ENCODE peak calls at places on chromosomes 12 and 14, in six cellular contexts. L is ovary; S is CD8-positive, alpha-beta T cell; C is CD8-positive, alpha-beta memory T cell; X is lower lobe of right lung; E is fibroblast of lung. I is an unnamed sample.

GRCh38 chr12:18479266-18479665 is 217.9 kb downstream of the PIK3C2G start:
- DNase-seq in E (no peak), L (no peak), C (no peak), X (no peak), S (no peak), I (no peak)

GRCh38 chr12:15662303-15662980 is 126.7 kb downstream of the EPS8 start:
- DNase-seq in L (no peak), C (no peak), S (no peak), E (peak; percentile 96), X (no peak), I (no peak)

GRCh38 chr12:49863946-49864816 is 21.3 kb upstream of the BCDIN3D start:
- DNase-seq in C (no peak), S (no peak), X (no peak), L (no peak), E (no peak), I (no peak)

GRCh38 chr12:31959701-31960391 is 631 bp downstream of the RESF1 start:
- DNase-seq in S (peak; percentile 73), C (no peak), E (peak; percentile 70), L (peak; percentile 70), X (peak; percentile 78), I (peak; percentile 63)

GRCh38 chr12:104505095-104505819 is 48.5 kb downstream of the CHST11 start:
- DNase-seq in L (no peak), X (no peak), E (no peak), C (no peak), S (no peak), I (no peak)

GRCh38 chr14:59245809-59246295 is 57.4 kb downstream of the DAAM1 start:
- DNase-seq in L (no peak), E (no peak), C (no peak), X (no peak), S (no peak), I (no peak)

GRCh38 chr12:28755027-28755426 is 394.1 kb upstream of the FAR2 start:
- DNase-seq in E (no peak), S (no peak), X (no peak), L (no peak), C (no peak), I (no peak)

GRCh38 chr14:31990959-31991541 is 86.1 kb upstream of the ARHGAP5 start:
- DNase-seq in X (no peak), S (no peak), L (no peak), C (no peak), E (peak; percentile 18), I (no peak)

GRCh38 chr12:79690156-79690605 is 583 bp downstream of the PAWR start:
- DNase-seq in L (no peak), E (no peak), C (no peak), X (peak; percentile 55), S (no peak), I (peak; percentile 63)

GRCh38 chr12:91994208-91994797 is 151.3 kb downstream of the BTG1 start:
- DNase-seq in S (no peak), E (no peak), X (no peak), C (no peak), L (no peak), I (no peak)

GRCh38 chr12:18546399-18546798 is 191.4 kb downstream of the PLCZ1 start:
- DNase-seq in L (no peak), C (no peak), E (peak; percentile 83), X (no peak), S (no peak), I (no peak)

GRCh38 chr12:68406134-68406576 is 74.0 kb upstream of the MDM1 start:
- DNase-seq in E (peak; percentile 95), S (no peak), X (peak; percentile 93), L (peak; percentile 87), C (no peak), I (peak; percentile 92)

GRCh38 chr12:111807232-111807631 is 34.8 kb upstream of the MAPKAPK5 start:
- DNase-seq in E (no peak), S (no peak), L (no peak), X (peak; percentile 16), C (no peak), I (no peak)

GRCh38 chr14:33525626-33526025 is 425.2 kb downstream of the EGLN3 start:
- DNase-seq in C (no peak), E (peak; percentile 14), L (no peak), X (no peak), S (no peak), I (no peak)

GRCh38 chr14:104888489-104889373 is 23.7 kb downstream of the CEP170B start:
- DNase-seq in S (no peak), E (no peak), C (no peak), X (no peak), L (peak; percentile 6), I (peak; percentile 34)

GRCh38 chr12:119964123-119964522 is 24.9 kb upstream of the BICDL1 start:
- DNase-seq in C (no peak), E (no peak), L (no peak), S (no peak), X (no peak), I (no peak)

GRCh38 chr14:67577181-67577580 is 22.9 kb downstream of the PIGH start:
- DNase-seq in C (no peak), S (no peak), L (no peak), X (peak; percentile 24), E (no peak), I (no peak)

GRCh38 chr14:39946796-39947195 is 514.6 kb upstream of the FBXO33 start:
- DNase-seq in L (no peak), X (no peak), S (no peak), E (no peak), C (no peak), I (no peak)

GRCh38 chr14:45526715-45527549 is 273.9 kb upstream of the MIS18BP1 start:
- DNase-seq in X (no peak), E (no peak), C (no peak), S (no peak), L (no peak), I (no peak)

GRCh38 chr14:104826197-104826857 is 25.4 kb downstream of the ZBTB42 start:
- DNase-seq in L (peak; percentile 88), S (peak; percentile 95), E (peak; percentile 74), C (peak; percentile 94), X (peak; percentile 93), I (peak; percentile 96)

GRCh38 chr12:64691793-64692583 is 67.2 kb downstream of the GNS start:
- DNase-seq in L (no peak), S (no peak), X (no peak), C (no peak), E (peak; percentile 65), I (no peak)

GRCh38 chr12:98238513-98238912 is 276.9 kb upstream of the TMPO start:
- DNase-seq in S (no peak), L (no peak), X (no peak), E (peak; percentile 73), C (no peak), I (no peak)

GRCh38 chr12:65946419-65946818 is 122.1 kb downstream of the HMGA2 start:
- DNase-seq in X (no peak), E (no peak), L (no peak), C (no peak), S (no peak), I (no peak)

GRCh38 chr12:65943388-65944137 is 119.3 kb downstream of the HMGA2 start:
- DNase-seq in L (no peak), S (no peak), X (no peak), E (no peak), C (no peak), I (no peak)

GRCh38 chr12:65946821-65947220 is 122.5 kb downstream of the HMGA2 start:
- DNase-seq in E (peak; percentile 52), S (no peak), C (no peak), X (no peak), L (no peak), I (no peak)

GRCh38 chr12:65944637-65945036 is 120.4 kb downstream of the HMGA2 start:
- DNase-seq in L (no peak), S (no peak), X (no peak), C (no peak), E (no peak), I (no peak)

DNA sequence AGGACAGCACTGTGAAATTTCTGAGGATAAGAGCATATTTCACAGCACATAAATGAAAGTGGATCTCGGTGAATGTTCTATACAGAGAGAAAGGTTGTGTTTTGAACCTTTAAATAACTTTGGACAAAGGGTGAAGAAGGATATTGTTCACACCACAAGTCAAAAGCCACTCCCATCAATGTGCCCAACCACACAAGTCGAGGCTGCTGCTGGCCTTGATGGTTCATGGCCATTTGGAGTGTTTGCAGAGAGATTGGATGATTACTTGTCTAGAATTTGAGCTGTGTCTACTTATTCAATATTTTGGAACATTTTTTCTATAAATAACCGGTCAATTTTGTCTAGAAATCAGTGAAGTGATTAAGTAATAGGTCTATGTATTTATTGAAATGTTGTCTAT is 121.2 kb downstream of the HMGA2 start:
- DNase-seq in X (no peak), E (no peak), C (no peak), S (no peak), L (no peak), I (no peak)
- H3K4me1 ChIP-seq in X (peaks cover 8% of the 10 kb centered on the region), E (peaks cover 26% of the 10 kb centered on the region), C (no peaks in the 10 kb centered on the region), S (no peaks in the 10 kb centered on the region), L (peaks cover 6% of the 10 kb centered on the region), I (no peaks in the 10 kb centered on the region)

DNA sequence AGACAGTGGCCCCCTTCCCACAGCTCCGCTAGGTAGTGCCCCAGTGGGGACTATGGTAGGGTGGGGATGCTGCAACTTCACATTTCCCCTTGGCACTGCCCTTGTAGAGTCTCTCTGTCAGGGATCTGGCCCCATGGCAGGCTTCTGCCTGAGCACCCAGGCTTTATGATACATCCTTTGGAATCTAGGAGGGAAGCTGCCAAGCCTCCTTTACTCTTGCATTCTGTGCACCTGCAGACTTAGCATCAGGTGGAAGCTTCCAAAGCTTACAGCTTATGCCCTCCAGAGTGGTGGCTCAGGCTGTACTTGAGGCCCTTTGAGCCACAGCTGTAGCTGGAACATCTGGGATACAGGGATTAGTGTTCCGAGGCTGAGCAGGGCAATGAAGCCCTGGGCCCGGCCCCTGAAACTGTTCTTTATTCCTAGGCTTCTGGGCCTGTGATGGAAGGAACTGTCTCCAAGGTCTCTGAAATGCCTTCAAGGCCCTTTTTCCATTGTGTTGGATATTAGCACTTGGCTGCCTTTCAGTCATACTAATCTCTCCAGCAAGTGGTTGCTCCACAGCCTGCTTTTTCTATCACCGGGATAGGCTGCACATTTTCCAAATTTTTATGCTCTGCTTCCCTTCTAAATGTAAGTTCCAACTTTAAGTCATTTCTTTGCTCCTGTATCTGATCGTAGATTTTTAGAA is 22.2 kb upstream of the OR6J1 start:
- DNase-seq in X (no peak), S (no peak), C (no peak), L (no peak), E (no peak), I (no peak)
- H3K27me3 ChIP-seq in X (no peaks in the 10 kb centered on the region), S (no peaks in the 10 kb centered on the region), C (no peaks in the 10 kb centered on the region), L (no peaks in the 10 kb centered on the region), E (no peaks in the 10 kb centered on the region), I (no peaks in the 10 kb centered on the region)

GRCh38 chr12:116799955-116800354 is 61.8 kb downstream of the RNFT2 start:
- DNase-seq in E (no peak), L (no peak), X (no peak), C (no peak), S (no peak), I (no peak)
- H3K9me3 ChIP-seq in E (no peaks in the 10 kb centered on the region), L (no peaks in the 10 kb centered on the region), X (peaks cover 15% of the 10 kb centered on the region), C (no peaks in the 10 kb centered on the region), S (no peaks in the 10 kb centered on the region), I (peaks cover 3% of the 10 kb centered on the region)

GRCh38 chr14:50920482-50921225 is 23.6 kb downstream of the PYGL start:
- DNase-seq in E (peak; percentile 78), X (no peak), S (no peak), C (no peak), L (peak; percentile 14), I (no peak)

DNA sequence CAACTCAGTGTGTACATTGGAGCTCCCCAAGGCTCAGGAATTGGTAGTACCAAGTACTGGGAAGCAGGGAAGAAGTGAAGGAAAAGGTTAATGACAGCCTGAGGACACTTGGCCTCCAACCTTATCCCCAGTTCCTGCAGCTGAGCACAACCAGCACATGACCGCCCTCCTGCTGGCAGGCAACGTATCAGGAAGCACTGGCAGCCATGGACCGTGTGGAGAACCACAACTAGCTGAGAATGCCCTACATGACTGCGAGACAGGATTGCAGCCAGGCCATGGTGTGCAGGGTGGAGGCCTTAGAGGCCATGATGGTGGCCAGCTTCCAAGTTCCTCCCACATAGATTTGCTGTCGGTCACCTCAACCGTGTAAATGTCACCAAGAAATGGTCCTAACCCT is 26.8 kb downstream of the PYGL start:
- DNase-seq in E (no peak), S (no peak), X (no peak), C (no peak), L (no peak), I (no peak)
- H3K4me1 ChIP-seq in E (peaks cover 6% of the 10 kb centered on the region), S (no peaks in the 10 kb centered on the region), X (no peaks in the 10 kb centered on the region), C (no peaks in the 10 kb centered on the region), L (peaks cover 6% of the 10 kb centered on the region), I (no peaks in the 10 kb centered on the region)

I was measured in Peyer's patch.